ENCODE peak calls at places on chromosomes 3 and 15, in five cellular contexts. One of them, this sample, is unnamed.

GRCh38 chr3:118199044-118199443 is 835.6 kb downstream of the IGSF11 start:
- DNase-seq in sciatic nerve: no peak
- DNase-seq in progenitor cell of endocrine pancreas: no peak
- DNase-seq in hypothalamus: no peak
- DNase-seq in CD8-positive, alpha-beta T cell: no peak
- DNase-seq in this sample: no peak

GRCh38 chr3:169268286-169268776 is 395.2 kb downstream of the MECOM start:
- DNase-seq in sciatic nerve: no peak
- DNase-seq in progenitor cell of endocrine pancreas: no peak
- DNase-seq in hypothalamus: no peak
- DNase-seq in CD8-positive, alpha-beta T cell: no peak
- DNase-seq in this sample: peak; percentile 52

GRCh38 chr3:194084284-194084683 is 51.7 kb upstream of the HES1 start:
- DNase-seq in sciatic nerve: no peak
- DNase-seq in progenitor cell of endocrine pancreas: no peak
- DNase-seq in hypothalamus: no peak
- DNase-seq in CD8-positive, alpha-beta T cell: no peak
- DNase-seq in this sample: no peak

GRCh38 chr15:58053236-58054153 is 12.0 kb downstream of the ALDH1A2 start:
- DNase-seq in sciatic nerve: no peak
- DNase-seq in progenitor cell of endocrine pancreas: no peak
- DNase-seq in hypothalamus: no peak
- DNase-seq in CD8-positive, alpha-beta T cell: no peak
- DNase-seq in this sample: no peak

GRCh38 chr15:55518641-55519040 is 10.6 kb upstream of the DNAAF4 start:
- DNase-seq in sciatic nerve: no peak
- DNase-seq in progenitor cell of endocrine pancreas: no peak
- DNase-seq in hypothalamus: no peak
- DNase-seq in CD8-positive, alpha-beta T cell: no peak
- DNase-seq in this sample: no peak

GRCh38 chr15:55003900-55004879 is 192.6 kb downstream of the RSL24D1 start:
- DNase-seq in sciatic nerve: no peak
- DNase-seq in progenitor cell of endocrine pancreas: no peak
- DNase-seq in hypothalamus: no peak
- DNase-seq in CD8-positive, alpha-beta T cell: no peak
- DNase-seq in this sample: no peak

GRCh38 chr3:32719931-32720330 is 34.9 kb downstream of the CNOT10 start:
- DNase-seq in sciatic nerve: no peak
- DNase-seq in progenitor cell of endocrine pancreas: no peak
- DNase-seq in hypothalamus: no peak
- DNase-seq in CD8-positive, alpha-beta T cell: no peak
- DNase-seq in this sample: no peak

GRCh38 chr15:74220475-74221248 is 15.5 kb upstream of the CCDC33 start:
- DNase-seq in sciatic nerve: no peak
- DNase-seq in progenitor cell of endocrine pancreas: no peak
- DNase-seq in hypothalamus: no peak
- DNase-seq in CD8-positive, alpha-beta T cell: no peak
- DNase-seq in this sample: no peak

GRCh38 chr15:68227806-68228142 is 1.8 kb downstream of the CLN6 start:
- DNase-seq in sciatic nerve: peak; percentile 40
- DNase-seq in progenitor cell of endocrine pancreas: no peak
- DNase-seq in hypothalamus: no peak
- DNase-seq in CD8-positive, alpha-beta T cell: no peak
- DNase-seq in this sample: peak; percentile 25

GRCh38 chr3:28586325-28586724 is 237.7 kb upstream of the AZI2 start:
- DNase-seq in sciatic nerve: no peak
- DNase-seq in progenitor cell of endocrine pancreas: no peak
- DNase-seq in hypothalamus: no peak
- DNase-seq in CD8-positive, alpha-beta T cell: no peak
- DNase-seq in this sample: no peak

GRCh38 chr3:52891164-52891563 is 6.2 kb downstream of the STIMATE start:
- DNase-seq in sciatic nerve: no peak
- DNase-seq in progenitor cell of endocrine pancreas: no peak
- DNase-seq in hypothalamus: no peak
- DNase-seq in CD8-positive, alpha-beta T cell: no peak
- DNase-seq in this sample: no peak

GRCh38 chr3:149572796-149573414 is 84.9 kb downstream of the WWTR1 start:
- DNase-seq in sciatic nerve: no peak
- DNase-seq in progenitor cell of endocrine pancreas: no peak
- DNase-seq in hypothalamus: no peak
- DNase-seq in CD8-positive, alpha-beta T cell: no peak
- DNase-seq in this sample: no peak

GRCh38 chr3:52004906-52005395 is 9.3 kb upstream of the RPL29 start:
- DNase-seq in sciatic nerve: no peak
- DNase-seq in progenitor cell of endocrine pancreas: no peak
- DNase-seq in hypothalamus: no peak
- DNase-seq in CD8-positive, alpha-beta T cell: no peak
- DNase-seq in this sample: no peak

GRCh38 chr15:55277116-55277564 is 12.5 kb downstream of the RAB27A start:
- DNase-seq in sciatic nerve: no peak
- DNase-seq in progenitor cell of endocrine pancreas: no peak
- DNase-seq in hypothalamus: no peak
- DNase-seq in CD8-positive, alpha-beta T cell: no peak
- DNase-seq in this sample: no peak

GRCh38 chr3:29227307-29227706 is 53.6 kb upstream of the RBMS3 start:
- DNase-seq in sciatic nerve: no peak
- DNase-seq in progenitor cell of endocrine pancreas: no peak
- DNase-seq in hypothalamus: no peak
- DNase-seq in CD8-positive, alpha-beta T cell: no peak
- DNase-seq in this sample: no peak

GRCh38 chr3:72336821-72337479 is 511.3 kb downstream of the SHQ1 start:
- DNase-seq in sciatic nerve: peak; percentile 74
- DNase-seq in progenitor cell of endocrine pancreas: no peak
- DNase-seq in hypothalamus: no peak
- DNase-seq in CD8-positive, alpha-beta T cell: no peak
- DNase-seq in this sample: no peak

GRCh38 chr3:134312072-134312872 is 61.6 kb upstream of the RYK start:
- DNase-seq in sciatic nerve: peak; percentile 68
- DNase-seq in progenitor cell of endocrine pancreas: no peak
- DNase-seq in hypothalamus: no peak
- DNase-seq in CD8-positive, alpha-beta T cell: no peak
- DNase-seq in this sample: no peak

GRCh38 chr3:62758296-62759066 is 116.7 kb downstream of the CADPS start:
- DNase-seq in sciatic nerve: no peak
- DNase-seq in progenitor cell of endocrine pancreas: no peak
- DNase-seq in hypothalamus: no peak
- DNase-seq in CD8-positive, alpha-beta T cell: no peak
- DNase-seq in this sample: no peak

This sample was measured in Caco-2.